ENCODE peak calls at places on chromosome 6, in ten cellular contexts. One of them, this sample, is unnamed.

GRCh38 chr6:97102152-97102790 is 177.7 kb downstream of the KLHL32 start:
- DNase-seq in upper lobe of left lung: no peak
- DNase-seq in transverse colon: no peak
- DNase-seq in adrenal gland: no peak
- DNase-seq in spleen: no peak
- DNase-seq in Peyer's patch: no peak
- DNase-seq in GM12878: no peak
- DNase-seq in breast epithelium: no peak
- DNase-seq in vagina: no peak
- DNase-seq in stomach: no peak
- DNase-seq in this sample: no peak

GRCh38 chr6:169315830-169316614 is 62.4 kb upstream of the THBS2 start:
- DNase-seq in upper lobe of left lung: no peak
- DNase-seq in transverse colon: no peak
- DNase-seq in adrenal gland: no peak
- DNase-seq in spleen: no peak
- DNase-seq in Peyer's patch: no peak
- DNase-seq in GM12878: no peak
- DNase-seq in breast epithelium: no peak
- DNase-seq in vagina: no peak
- DNase-seq in stomach: no peak
- DNase-seq in this sample: peak

GRCh38 chr6:146470091-146470770 is 73.4 kb upstream of the RAB32 start:
- DNase-seq in upper lobe of left lung: no peak
- DNase-seq in transverse colon: no peak
- DNase-seq in adrenal gland: no peak
- DNase-seq in spleen: no peak
- DNase-seq in Peyer's patch: no peak
- DNase-seq in GM12878: no peak
- DNase-seq in breast epithelium: no peak
- DNase-seq in vagina: no peak
- DNase-seq in stomach: no peak
- DNase-seq in this sample: no peak

GRCh38 chr6:87016772-87017171 is 78.1 kb downstream of the CGA start:
- DNase-seq in upper lobe of left lung: no peak
- DNase-seq in transverse colon: no peak
- DNase-seq in adrenal gland: no peak
- DNase-seq in spleen: no peak
- DNase-seq in Peyer's patch: no peak
- DNase-seq in GM12878: no peak
- DNase-seq in breast epithelium: no peak
- DNase-seq in vagina: no peak
- DNase-seq in stomach: no peak
- DNase-seq in this sample: no peak

GRCh38 chr6:113647158-113647889 is 209.8 kb upstream of the MARCKS start:
- DNase-seq in upper lobe of left lung: no peak
- DNase-seq in transverse colon: no peak
- DNase-seq in adrenal gland: no peak
- DNase-seq in spleen: no peak
- DNase-seq in Peyer's patch: no peak
- DNase-seq in GM12878: no peak
- DNase-seq in breast epithelium: no peak
- DNase-seq in vagina: no peak
- DNase-seq in stomach: no peak
- DNase-seq in this sample: no peak

GRCh38 chr6:140017470-140017869 is 643.0 kb upstream of the CITED2 start:
- DNase-seq in upper lobe of left lung: no peak
- DNase-seq in transverse colon: no peak
- DNase-seq in adrenal gland: no peak
- DNase-seq in spleen: no peak
- DNase-seq in Peyer's patch: no peak
- DNase-seq in GM12878: no peak
- DNase-seq in breast epithelium: no peak
- DNase-seq in vagina: no peak
- DNase-seq in stomach: no peak
- DNase-seq in this sample: no peak

GRCh38 chr6:137268911-137269310 is 49.7 kb upstream of the IFNGR1 start:
- DNase-seq in upper lobe of left lung: no peak
- DNase-seq in transverse colon: no peak
- DNase-seq in adrenal gland: no peak
- DNase-seq in spleen: no peak
- DNase-seq in Peyer's patch: no peak
- DNase-seq in GM12878: no peak
- DNase-seq in breast epithelium: no peak
- DNase-seq in vagina: no peak
- DNase-seq in stomach: no peak
- DNase-seq in this sample: no peak

GRCh38 chr6:112841553-112842337 is 494.6 kb downstream of the RFPL4B start:
- DNase-seq in upper lobe of left lung: no peak
- DNase-seq in transverse colon: no peak
- DNase-seq in adrenal gland: no peak
- DNase-seq in spleen: no peak
- DNase-seq in Peyer's patch: no peak
- DNase-seq in GM12878: peak
- DNase-seq in breast epithelium: no peak
- DNase-seq in vagina: no peak
- DNase-seq in stomach: no peak
- DNase-seq in this sample: no peak

GRCh38 chr6:11803596-11803981 is 25.0 kb upstream of the ADTRP start:
- DNase-seq in upper lobe of left lung: no peak
- DNase-seq in transverse colon: no peak
- DNase-seq in adrenal gland: no peak
- DNase-seq in spleen: no peak
- DNase-seq in Peyer's patch: no peak
- DNase-seq in GM12878: no peak
- DNase-seq in breast epithelium: no peak
- DNase-seq in vagina: no peak
- DNase-seq in stomach: no peak
- DNase-seq in this sample: no peak

GRCh38 chr6:30156262-30156599 is 4.8 kb downstream of the TRIM10 start:
- DNase-seq in upper lobe of left lung: no peak
- DNase-seq in transverse colon: peak
- DNase-seq in adrenal gland: peak
- DNase-seq in spleen: no peak
- DNase-seq in Peyer's patch: peak
- DNase-seq in GM12878: no peak
- DNase-seq in breast epithelium: no peak
- DNase-seq in vagina: no peak
- DNase-seq in stomach: no peak
- DNase-seq in this sample: no peak

GRCh38 chr6:168388641-168389633 is 52.0 kb upstream of the SMOC2 start:
- DNase-seq in upper lobe of left lung: peak
- DNase-seq in transverse colon: no peak
- DNase-seq in adrenal gland: no peak
- DNase-seq in spleen: peak
- DNase-seq in Peyer's patch: no peak
- DNase-seq in GM12878: no peak
- DNase-seq in breast epithelium: peak
- DNase-seq in vagina: no peak
- DNase-seq in stomach: peak
- DNase-seq in this sample: no peak

GRCh38 chr6:11198663-11199603 is 33.5 kb downstream of the NEDD9 start:
- DNase-seq in upper lobe of left lung: no peak
- DNase-seq in transverse colon: no peak
- DNase-seq in adrenal gland: no peak
- DNase-seq in spleen: no peak
- DNase-seq in Peyer's patch: no peak
- DNase-seq in GM12878: no peak
- DNase-seq in breast epithelium: no peak
- DNase-seq in vagina: no peak
- DNase-seq in stomach: no peak
- DNase-seq in this sample: no peak

GRCh38 chr6:2848851-2849250 is 7.2 kb upstream of the SERPINB1 start:
- DNase-seq in upper lobe of left lung: no peak
- DNase-seq in transverse colon: peak
- DNase-seq in adrenal gland: no peak
- DNase-seq in spleen: peak
- DNase-seq in Peyer's patch: peak
- DNase-seq in GM12878: no peak
- DNase-seq in breast epithelium: no peak
- DNase-seq in vagina: no peak
- DNase-seq in stomach: peak
- DNase-seq in this sample: no peak

GRCh38 chr6:81895511-81896185 is 143.2 kb upstream of the TENT5A start:
- DNase-seq in upper lobe of left lung: no peak
- DNase-seq in transverse colon: no peak
- DNase-seq in adrenal gland: no peak
- DNase-seq in spleen: no peak
- DNase-seq in Peyer's patch: no peak
- DNase-seq in GM12878: no peak
- DNase-seq in breast epithelium: no peak
- DNase-seq in vagina: no peak
- DNase-seq in stomach: no peak
- DNase-seq in this sample: no peak

GRCh38 chr6:56732517-56732916 is 89.8 kb upstream of the DST start:
- DNase-seq in upper lobe of left lung: no peak
- DNase-seq in transverse colon: no peak
- DNase-seq in adrenal gland: no peak
- DNase-seq in spleen: no peak
- DNase-seq in Peyer's patch: no peak
- DNase-seq in GM12878: no peak
- DNase-seq in breast epithelium: no peak
- DNase-seq in vagina: no peak
- DNase-seq in stomach: no peak
- DNase-seq in this sample: no peak

GRCh38 chr6:33417903-33418689 is at the start of gene CUTA:
- DNase-seq in upper lobe of left lung: peak
- DNase-seq in transverse colon: peak
- DNase-seq in adrenal gland: peak
- DNase-seq in spleen: peak
- DNase-seq in Peyer's patch: peak
- DNase-seq in GM12878: peak
- DNase-seq in breast epithelium: peak
- DNase-seq in vagina: peak
- DNase-seq in stomach: peak
- DNase-seq in this sample: peak

GRCh38 chr6:33417127-33417902 is 592 bp downstream of the CUTA start:
- DNase-seq in upper lobe of left lung: peak
- DNase-seq in transverse colon: no peak
- DNase-seq in adrenal gland: peak
- DNase-seq in spleen: peak
- DNase-seq in Peyer's patch: no peak
- DNase-seq in GM12878: no peak
- DNase-seq in breast epithelium: no peak
- DNase-seq in vagina: no peak
- DNase-seq in stomach: no peak
- DNase-seq in this sample: no peak

GRCh38 chr6:33415831-33416230 is 2.1 kb downstream of the CUTA start:
- DNase-seq in upper lobe of left lung: no peak
- DNase-seq in transverse colon: no peak
- DNase-seq in adrenal gland: no peak
- DNase-seq in spleen: peak
- DNase-seq in Peyer's patch: no peak
- DNase-seq in GM12878: no peak
- DNase-seq in breast epithelium: no peak
- DNase-seq in vagina: no peak
- DNase-seq in stomach: no peak
- DNase-seq in this sample: no peak

GRCh38 chr6:33414592-33415271 is 3.2 kb downstream of the CUTA start:
- DNase-seq in upper lobe of left lung: peak
- DNase-seq in transverse colon: no peak
- DNase-seq in adrenal gland: no peak
- DNase-seq in spleen: peak
- DNase-seq in Peyer's patch: no peak
- DNase-seq in GM12878: no peak
- DNase-seq in breast epithelium: no peak
- DNase-seq in vagina: no peak
- DNase-seq in stomach: no peak
- DNase-seq in this sample: no peak

GRCh38 chr6:33416386-33417126 is 1.4 kb downstream of the CUTA start:
- DNase-seq in upper lobe of left lung: no peak
- DNase-seq in transverse colon: no peak
- DNase-seq in adrenal gland: no peak
- DNase-seq in spleen: peak
- DNase-seq in Peyer's patch: no peak
- DNase-seq in GM12878: no peak
- DNase-seq in breast epithelium: no peak
- DNase-seq in vagina: no peak
- DNase-seq in stomach: no peak
- DNase-seq in this sample: no peak
- TF ChIP-seq CTCF in upper lobe of left lung: no peak
- TF ChIP-seq CTCF in transverse colon: no peak
- TF ChIP-seq CTCF in adrenal gland: no peak
- TF ChIP-seq CTCF in spleen: no peak
- TF ChIP-seq CTCF in Peyer's patch: no peak
- TF ChIP-seq CTCF in GM12878: no peak
- TF ChIP-seq CTCF in breast epithelium: no peak
- TF ChIP-seq CTCF in vagina: no peak
- TF ChIP-seq CTCF in stomach: no peak
- TF ChIP-seq CTCF in this sample: no peak

GRCh38 chr6:165664553-165665383 is 1.7 kb upstream of the PDE10A start:
- DNase-seq in upper lobe of left lung: no peak
- DNase-seq in transverse colon: no peak
- DNase-seq in adrenal gland: no peak
- DNase-seq in spleen: no peak
- DNase-seq in Peyer's patch: no peak
- DNase-seq in GM12878: no peak
- DNase-seq in breast epithelium: no peak
- DNase-seq in vagina: no peak
- DNase-seq in stomach: no peak
- DNase-seq in this sample: peak
- H3K4me3 ChIP-seq in upper lobe of left lung: no peak
- H3K4me3 ChIP-seq in transverse colon: no peak
- H3K4me3 ChIP-seq in adrenal gland: no peak
- H3K4me3 ChIP-seq in spleen: peak
- H3K4me3 ChIP-seq in Peyer's patch: peak
- H3K4me3 ChIP-seq in GM12878: no peak
- H3K4me3 ChIP-seq in breast epithelium: peak
- H3K4me3 ChIP-seq in vagina: peak
- H3K4me3 ChIP-seq in stomach: peak
- H3K4me3 ChIP-seq in this sample: peak

GRCh38 chr6:33288942-33289783 is at the start of the genes PFDN6 and WDR46:
- DNase-seq in upper lobe of left lung: peak
- DNase-seq in transverse colon: peak
- DNase-seq in adrenal gland: peak
- DNase-seq in spleen: peak
- DNase-seq in Peyer's patch: peak
- DNase-seq in GM12878: peak
- DNase-seq in breast epithelium: peak
- DNase-seq in vagina: no peak
- DNase-seq in stomach: peak
- DNase-seq in this sample: peak
- TF ChIP-seq POLR2A in upper lobe of left lung: peak
- TF ChIP-seq POLR2A in transverse colon: peak
- TF ChIP-seq POLR2A in adrenal gland: peak
- TF ChIP-seq POLR2A in spleen: no peak
- TF ChIP-seq POLR2A in Peyer's patch: no peak
- TF ChIP-seq POLR2A in GM12878: peak
- TF ChIP-seq POLR2A in breast epithelium: no peak
- TF ChIP-seq POLR2A in vagina: no peak
- TF ChIP-seq POLR2A in stomach: no peak
- TF ChIP-seq POLR2A in this sample: no peak

DNA sequence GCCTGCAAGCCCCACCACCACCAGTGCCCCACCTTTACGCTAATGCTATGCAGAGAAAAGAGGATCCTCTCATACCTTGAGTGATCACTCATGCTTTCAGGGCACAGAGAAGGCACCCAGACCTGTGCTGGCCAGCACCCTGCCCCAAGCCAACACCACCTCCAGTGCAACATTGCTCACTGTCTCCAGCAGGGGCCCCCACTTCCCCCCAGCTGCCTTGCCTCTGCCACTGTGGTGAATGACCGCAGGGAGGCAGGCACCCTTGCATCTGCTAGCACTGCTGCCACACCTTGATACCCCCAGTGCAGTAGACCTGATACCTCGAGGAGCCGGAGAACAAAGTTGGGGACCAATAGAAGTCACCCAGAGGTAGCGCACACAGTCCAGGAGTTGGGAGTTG is 139.2 kb upstream of the PLN start:
- DNase-seq in upper lobe of left lung: peak
- DNase-seq in transverse colon: no peak
- DNase-seq in adrenal gland: no peak
- DNase-seq in spleen: no peak
- DNase-seq in Peyer's patch: no peak
- DNase-seq in GM12878: no peak
- DNase-seq in breast epithelium: no peak
- DNase-seq in vagina: no peak
- DNase-seq in stomach: no peak
- DNase-seq in this sample: no peak
- TF ChIP-seq CTCF in upper lobe of left lung: no peak
- TF ChIP-seq CTCF in transverse colon: no peak
- TF ChIP-seq CTCF in adrenal gland: no peak
- TF ChIP-seq CTCF in spleen: no peak
- TF ChIP-seq CTCF in Peyer's patch: no peak
- TF ChIP-seq CTCF in GM12878: peak
- TF ChIP-seq CTCF in breast epithelium: no peak
- TF ChIP-seq CTCF in vagina: no peak
- TF ChIP-seq CTCF in stomach: no peak
- TF ChIP-seq CTCF in this sample: no peak

This sample was measured in lower leg skin.